ENCODE peak calls at places on chromosomes 11 and 22, in five cellular contexts. D is fibroblast of lung, G is sigmoid colon, Z is upper lobe of right lung, C is suprapubic skin. F is an unnamed sample.

GRCh38 chr11:69122642-69123431 is 32.9 kb upstream of the SMIM38 start:
- DNase-seq in D (peak; percentile 58), G (no peak), Z (peak; percentile 96), C (peak; percentile 72), F (peak; percentile 71)

GRCh38 chr11:108551653-108552462 is 41.7 kb downstream of the EXPH5 start:
- DNase-seq in D (peak; percentile 64), G (no peak), Z (no peak), C (no peak), F (no peak)

GRCh38 chr11:103338621-103339484 is 229.6 kb downstream of the DYNC2H1 start:
- DNase-seq in D (no peak), G (no peak), Z (no peak), C (no peak), F (no peak)

GRCh38 chr11:125443767-125444311 is 52.2 kb downstream of the FEZ1 start:
- DNase-seq in D (no peak), G (peak; percentile 28), Z (no peak), C (no peak), F (no peak)

GRCh38 chr22:36864454-36865215 is 3.8 kb downstream of the NCF4 start:
- DNase-seq in D (no peak), G (peak; percentile 49), Z (peak; percentile 57), C (no peak), F (no peak)

GRCh38 chr11:67586568-67587250 is 3.1 kb downstream of the GSTP1 start:
- DNase-seq in D (no peak), G (no peak), Z (no peak), C (no peak), F (no peak)

GRCh38 chr11:86983071-86983488 is 27.9 kb upstream of the FZD4 start:
- DNase-seq in D (no peak), G (no peak), Z (peak; percentile 66), C (no peak), F (no peak)

GRCh38 chr22:21958360-21959273 is 6.0 kb upstream of the PPM1F start:
- DNase-seq in D (no peak), G (no peak), Z (no peak), C (no peak), F (no peak)

GRCh38 chr22:27133951-27134664 is 476.7 kb downstream of the MIAT start:
- DNase-seq in D (peak; percentile 81), G (peak; percentile 85), Z (no peak), C (peak; percentile 68), F (peak; percentile 30)

GRCh38 chr22:45876136-45877035 is 100.6 kb downstream of the WNT7B start:
- DNase-seq in D (no peak), G (peak; percentile 56), Z (peak; percentile 52), C (peak; percentile 57), F (no peak)

GRCh38 chr22:21921729-21922128 is 30.9 kb downstream of the PPM1F start:
- DNase-seq in D (no peak), G (no peak), Z (no peak), C (no peak), F (no peak)

GRCh38 chr22:25753252-25753651 is 11.3 kb downstream of the MYO18B start:
- DNase-seq in D (no peak), G (no peak), Z (no peak), C (no peak), F (no peak)

GRCh38 chr11:119370486-119371046 is 10.9 kb downstream of the USP2 start:
- DNase-seq in D (no peak), G (peak; percentile 57), Z (peak; percentile 66), C (peak; percentile 54), F (no peak)

GRCh38 chr22:49828599-49828965 is 909 bp upstream of the BRD1 start:
- DNase-seq in D (no peak), G (no peak), Z (no peak), C (no peak), F (no peak)

GRCh38 chr11:62592216-62592815 is 993 bp upstream of the TUT1 start:
- DNase-seq in D (no peak), G (no peak), Z (no peak), C (no peak), F (no peak)

GRCh38 chr11:2884424-2884815 is 1.2 kb downstream of the CDKN1C start:
- DNase-seq in D (peak; percentile 45), G (peak; percentile 88), Z (peak; percentile 74), C (peak; percentile 82), F (no peak)

GRCh38 chr11:79184285-79184684 is 256.5 kb downstream of the TENM4 start:
- DNase-seq in D (no peak), G (no peak), Z (no peak), C (no peak), F (no peak)

GRCh38 chr11:131674051-131674755 is 303.8 kb downstream of the NTM start:
- DNase-seq in D (peak; percentile 75), G (peak; percentile 84), Z (peak; percentile 85), C (no peak), F (peak; percentile 72)

GRCh38 chr22:24580276-24580675 is 12.6 kb downstream of the LRRC75B start:
- DNase-seq in D (peak; percentile 87), G (no peak), Z (no peak), C (no peak), F (no peak)

GRCh38 chr22:28112548-28113043 is 193.5 kb upstream of the PITPNB start:
- DNase-seq in D (peak; percentile 53), G (peak; percentile 68), Z (no peak), C (peak; percentile 65), F (no peak)

GRCh38 chr11:32056445-32056844 is 34.4 kb upstream of the RCN1 start:
- DNase-seq in D (peak; percentile 42), G (no peak), Z (no peak), C (no peak), F (no peak)

GRCh38 chr11:112632866-112633505 is 328.2 kb upstream of the NCAM1 start:
- DNase-seq in D (no peak), G (no peak), Z (no peak), C (no peak), F (no peak)

GRCh38 chr11:2685566-2686359 is 14.0 kb downstream of the KCNQ1OT1 start:
- DNase-seq in D (no peak), G (peak; percentile 26), Z (peak; percentile 42), C (peak; percentile 44), F (no peak)

GRCh38 chr11:118370774-118371173 is 11.4 kb downstream of the UBE4A start:
- DNase-seq in D (no peak), G (no peak), Z (no peak), C (no peak), F (no peak)

GRCh38 chr22:33851240-33851639 is 69.0 kb downstream of the LARGE1 start:
- DNase-seq in D (no peak), G (no peak), Z (no peak), C (no peak), F (no peak)

GRCh38 chr11:113253406-113253805 is 61.0 kb upstream of the TTC12 start:
- DNase-seq in D (no peak), G (no peak), Z (no peak), C (no peak), F (no peak)

GRCh38 chr11:105109855-105110750 is 29.5 kb downstream of the CARD18 start:
- DNase-seq in D (peak; percentile 53), G (no peak), Z (no peak), C (no peak), F (no peak)

GRCh38 chr11:93528757-93529639 is 14.2 kb downstream of the SMCO4 start:
- DNase-seq in D (no peak), G (no peak), Z (no peak), C (no peak), F (no peak)

GRCh38 chr11:9701799-9702198 is 37.9 kb downstream of the SWAP70 start:
- DNase-seq in D (no peak), G (no peak), Z (no peak), C (no peak), F (no peak)

GRCh38 chr11:57109331-57109730 is 72.4 kb upstream of the LRRC55 start:
- DNase-seq in D (no peak), G (no peak), Z (no peak), C (no peak), F (no peak)

GRCh38 chr22:42489000-42489399 is 30.6 kb downstream of the RRP7A start:
- DNase-seq in D (no peak), G (peak; percentile 9), Z (no peak), C (no peak), F (no peak)
- TF ChIP-seq CTCF in D (no peak), G (no peak), Z (no peak), C (no peak), F (no peak)

DNA sequence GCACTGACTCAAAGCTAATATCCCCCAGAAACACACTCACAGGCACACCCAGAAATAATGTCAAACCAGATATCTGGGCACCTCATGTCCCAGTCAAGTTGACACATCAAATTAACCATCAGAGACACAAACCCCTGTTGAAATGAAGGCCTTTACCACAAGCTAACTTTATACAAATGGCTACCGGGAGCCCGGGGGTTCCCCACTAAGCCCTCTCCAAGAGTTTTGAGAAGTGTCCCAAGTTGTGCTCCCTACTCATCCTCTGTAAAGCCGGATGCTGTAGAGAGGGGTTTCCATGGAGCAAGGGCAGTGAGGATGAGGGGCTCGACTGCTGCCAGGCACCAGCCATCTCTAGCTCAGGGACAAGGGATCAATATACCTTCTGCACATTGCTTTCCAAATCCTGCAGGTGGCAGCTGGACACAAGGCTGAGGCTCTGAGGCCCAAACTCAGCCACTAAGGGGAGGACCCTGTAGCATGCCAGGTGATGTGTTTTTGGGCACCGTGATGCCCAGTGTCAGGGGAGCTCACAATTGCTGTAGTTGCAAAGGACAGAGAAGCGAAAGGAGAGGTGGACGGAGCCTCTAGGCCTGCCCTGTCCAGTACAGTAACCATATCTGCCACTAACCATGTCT is 145.7 kb downstream of the TTC17 start:
- DNase-seq in D (no peak), G (no peak), Z (no peak), C (no peak), F (peak; percentile 51)
- TF ChIP-seq CTCF in D (peak; percentile 35), G (no peak), Z (peak; percentile 20), C (no peak), F (peak; percentile 24)

GRCh38 chr11:44615913-44616806 is 50.7 kb downstream of the CD82 start:
- DNase-seq in D (no peak), G (peak; percentile 55), Z (peak; percentile 26), C (peak; percentile 38), F (no peak)
- TF ChIP-seq CTCF in D (no peak), G (no peak), Z (no peak), C (no peak), F (no peak)

GRCh38 chr11:121323208-121323607 is 30.6 kb downstream of the SC5D start:
- DNase-seq in D (no peak), G (no peak), Z (no peak), C (no peak), F (no peak)
- TF ChIP-seq CTCF in D (no peak), G (no peak), Z (no peak), C (no peak), F (no peak)

GRCh38 chr11:114725623-114726022 is 47.3 kb downstream of the NXPE2 start:
- DNase-seq in D (no peak), G (no peak), Z (no peak), C (no peak), F (no peak)
- TF ChIP-seq CTCF in D (no peak), G (no peak), Z (no peak), C (no peak), F (no peak)

DNA sequence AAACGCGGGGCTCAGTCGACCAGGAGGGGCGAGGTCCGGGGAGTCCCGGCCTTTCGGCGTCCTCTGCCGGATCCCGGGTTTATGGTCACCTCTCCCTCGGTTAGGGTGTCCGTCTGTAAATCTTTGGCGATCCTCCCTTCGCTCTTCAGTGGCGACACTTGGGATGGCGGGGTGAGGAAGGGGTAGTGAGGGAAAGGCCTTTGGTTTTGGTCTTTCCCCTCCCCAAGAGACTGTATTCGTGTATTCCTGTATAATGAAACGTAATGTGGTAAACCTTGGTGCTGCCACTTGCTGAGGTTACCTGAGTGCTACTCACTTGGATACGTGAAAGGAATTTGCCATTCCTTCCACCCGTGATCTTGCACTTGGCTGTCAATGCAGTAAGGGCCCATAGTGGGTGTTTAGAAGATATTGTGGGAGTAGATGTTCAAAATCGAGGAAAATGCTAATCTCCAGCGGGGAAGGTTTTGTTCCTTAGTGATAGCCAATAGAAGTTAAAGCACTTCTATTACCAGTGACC is 546 bp upstream of the NUP160 start:
- DNase-seq in D (no peak), G (no peak), Z (no peak), C (no peak), F (no peak)
- TF ChIP-seq CTCF in D (no peak), G (no peak), Z (no peak), C (no peak), F (no peak)

GRCh38 chr11:133157180-133157579 is 375.1 kb downstream of the OPCML start:
- DNase-seq in D (no peak), G (no peak), Z (no peak), C (no peak), F (no peak)
- TF ChIP-seq CTCF in D (no peak), G (no peak), Z (no peak), C (no peak), F (no peak)